ENCODE peak calls at places on chromosomes 13 and 19, in five cellular contexts. X is right atrium auricular region, P is choroid plexus epithelial cell, V is neural progenitor cell, A is IMR-90. H is an unnamed sample.

GRCh38 chr19:2552859-2553258 is 76.9 kb downstream of the GADD45B start:
- DNase-seq in X (no peak), P (peak), V (no peak), A (no peak), H (peak)

GRCh38 chr19:8459095-8459494 is 14.3 kb downstream of the HNRNPM start:
- DNase-seq in X (no peak), P (peak), V (no peak), A (no peak), H (no peak)

GRCh38 chr13:113183450-113184129 is 24.9 kb downstream of the PCID2 start:
- DNase-seq in X (no peak), P (peak), V (no peak), A (no peak), H (no peak)

GRCh38 chr19:51727349-51727880 is 3.6 kb upstream of the HAS1 start:
- DNase-seq in X (no peak), P (peak), V (no peak), A (no peak), H (no peak)

GRCh38 chr13:53637971-53638547 is 609.4 kb downstream of the OLFM4 start:
- DNase-seq in X (no peak), P (no peak), V (no peak), A (no peak), H (no peak)

GRCh38 chr19:16190198-16190597 is 5.0 kb downstream of the FAM32A start:
- DNase-seq in X (no peak), P (no peak), V (no peak), A (no peak), H (no peak)

GRCh38 chr13:30016398-30016797 is 166.0 kb upstream of the UBL3 start:
- DNase-seq in X (peak), P (no peak), V (no peak), A (no peak), H (no peak)

GRCh38 chr13:40146586-40147240 is 491.3 kb downstream of the COG6 start:
- DNase-seq in X (no peak), P (no peak), V (no peak), A (no peak), H (no peak)

GRCh38 chr13:50125306-50125555 is 110.0 kb downstream of the KCNRG start:
- DNase-seq in X (no peak), P (no peak), V (no peak), A (no peak), H (no peak)

DNA sequence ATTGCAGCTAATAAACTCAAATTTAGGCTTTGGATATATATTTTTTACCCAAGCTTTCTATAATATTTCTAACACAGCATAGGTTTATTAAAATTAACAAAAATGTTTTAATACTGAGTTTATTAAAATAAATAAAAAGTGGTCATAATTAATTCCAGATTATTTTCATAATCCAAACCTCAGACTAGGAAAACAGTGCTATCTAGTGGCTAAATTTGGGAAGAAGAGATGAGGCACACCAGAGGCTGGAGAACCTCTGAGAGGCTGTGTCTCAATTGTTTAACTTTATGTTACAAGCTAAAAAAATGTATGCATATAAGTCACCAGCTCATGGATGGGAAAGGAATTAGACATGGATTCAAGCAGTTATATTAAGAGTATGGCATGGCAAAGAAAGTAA is 392.5 kb downstream of the DIAPH3 start:
- DNase-seq in X (no peak), P (peak), V (peak), A (peak), H (peak)
- TF ChIP-seq CTCF in X (peak), P (peak), V (peak), A (peak), H (peak)

GRCh38 chr19:49153167-49153809 is 1.9 kb downstream of the HRC start:
- DNase-seq in X (no peak), P (no peak), V (no peak), A (no peak), H (no peak)

GRCh38 chr19:49154279-49154678 is 917 bp downstream of the HRC start:
- DNase-seq in X (no peak), P (no peak), V (no peak), A (no peak), H (no peak)

GRCh38 chr19:49157445-49158224 is at the start of gene TRPM4:
- DNase-seq in X (peak), P (peak), V (peak), A (peak), H (peak)

GRCh38 chr19:49155830-49156346 is 692 bp upstream of the HRC start:
- DNase-seq in X (no peak), P (no peak), V (peak), A (no peak), H (no peak)

DNA sequence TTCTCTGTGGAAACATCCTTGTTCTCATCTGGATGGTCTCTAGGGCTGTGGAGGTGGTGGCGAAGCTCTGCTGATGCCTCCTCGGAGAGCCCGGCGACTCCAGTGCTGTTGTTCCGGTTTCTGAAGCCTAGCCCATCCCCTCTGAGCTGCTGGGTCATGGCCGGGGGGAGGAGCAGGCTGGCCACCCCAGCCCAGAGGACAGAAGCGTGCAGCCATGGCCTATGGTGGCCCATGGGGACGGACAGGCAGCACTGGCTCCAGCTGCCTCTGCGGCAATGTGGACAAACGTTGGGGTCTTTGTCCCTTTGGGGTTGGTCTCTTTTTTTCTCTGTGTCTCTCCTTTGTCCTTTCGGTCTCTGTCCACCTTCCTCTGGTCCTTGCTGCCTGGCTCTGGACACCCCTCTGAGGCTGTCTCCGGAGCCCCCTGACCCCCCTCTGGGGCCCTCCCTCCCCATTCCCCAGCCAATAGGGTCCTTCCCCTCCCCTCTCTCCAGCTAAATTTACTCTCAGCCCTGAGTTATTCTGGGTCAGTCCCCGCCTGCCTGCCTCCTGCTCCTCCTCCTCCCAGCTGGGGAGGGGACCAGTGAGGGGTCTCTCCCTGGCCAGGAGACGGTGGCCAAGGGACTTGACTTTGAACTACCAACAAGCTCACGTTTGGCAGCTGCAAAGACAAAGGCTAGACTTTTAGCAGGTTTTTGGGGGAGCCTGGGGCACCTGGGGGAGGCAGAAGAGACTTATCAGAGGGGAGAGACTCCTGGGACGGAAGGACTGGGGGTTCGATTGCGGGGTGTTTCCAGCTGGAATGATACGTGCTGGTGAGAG is at the start of gene HRC:
- DNase-seq in X (no peak), P (no peak), V (no peak), A (no peak), H (no peak)
- H3K4me3 ChIP-seq in X (peak), P (no peak), V (no peak), A (no peak), H (no peak)

GRCh38 chr19:17421942-17422341 is 2.1 kb downstream of the MVB12A start:
- DNase-seq in X (no peak), P (no peak), V (no peak), A (no peak), H (no peak)

GRCh38 chr19:17420267-17420924 is 549 bp downstream of the MVB12A start:
- DNase-seq in X (no peak), P (peak), V (peak), A (no peak), H (no peak)

GRCh38 chr19:17423429-17424208 is 3.8 kb downstream of the MVB12A start:
- DNase-seq in X (no peak), P (no peak), V (no peak), A (no peak), H (no peak)

GRCh38 chr19:17429661-17430101 is 9.8 kb downstream of the MVB12A start:
- DNase-seq in X (no peak), P (no peak), V (no peak), A (no peak), H (no peak)

DNA sequence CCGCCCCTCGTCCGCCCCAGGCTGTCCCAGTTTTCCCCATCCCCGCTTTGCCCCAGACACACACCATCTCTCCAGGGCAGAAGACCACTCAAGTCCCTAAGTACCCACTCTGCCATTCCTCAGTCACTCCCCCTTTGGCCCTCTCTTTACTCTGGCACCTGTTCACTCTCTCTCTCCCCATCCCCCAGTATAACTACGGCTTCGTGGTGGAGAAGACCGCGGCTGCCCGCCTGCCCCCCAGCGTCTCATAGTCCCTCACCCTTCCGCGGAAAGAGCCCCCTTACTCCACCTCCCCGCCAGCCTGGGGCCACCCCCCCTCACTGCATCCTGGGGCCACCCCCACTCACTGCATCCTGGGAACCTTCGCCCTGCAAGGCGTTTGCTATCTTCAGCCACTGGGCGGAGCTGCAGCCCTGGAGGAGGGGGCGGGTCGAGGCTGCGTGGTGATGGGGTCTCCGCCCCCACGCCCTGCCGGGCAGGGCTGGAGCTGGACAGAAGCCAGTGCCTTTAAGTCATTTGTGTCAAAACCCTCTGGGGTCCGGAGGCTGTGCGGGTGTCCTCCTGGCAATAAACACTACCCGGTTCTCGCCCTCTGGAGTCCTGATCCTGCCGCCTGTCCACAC is 5.0 kb downstream of the MVB12A start:
- DNase-seq in X (no peak), P (peak), V (peak), A (peak), H (peak)
- TF ChIP-seq CTCF in X (no peak), P (peak), V (peak), A (peak), H (peak)

DNA sequence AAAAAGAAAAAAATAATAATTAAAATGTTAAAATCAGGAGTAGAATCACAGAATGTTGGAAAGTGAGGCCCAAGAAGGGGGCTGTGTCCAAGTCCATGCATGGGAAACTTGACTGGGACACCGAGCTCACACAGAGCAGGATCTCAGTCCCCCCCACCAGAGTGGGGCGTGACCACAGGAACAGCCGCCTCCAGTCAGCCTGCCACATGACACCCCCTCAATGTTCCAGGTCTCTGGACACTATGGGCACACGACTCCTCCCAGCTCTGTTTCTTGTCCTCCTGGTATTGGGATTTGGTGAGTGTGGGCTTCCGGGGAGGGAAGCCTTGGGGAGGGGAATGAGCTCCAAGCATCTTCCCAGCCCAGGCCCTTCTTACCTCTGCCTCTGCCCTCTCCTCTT is 2.4 kb downstream of the APOC2 start:
- DNase-seq in X (no peak), P (no peak), V (no peak), A (no peak), H (no peak)
- H3K4me3 ChIP-seq in X (no peak), P (no peak), V (no peak), A (no peak), H (no peak)

GRCh38 chr13:23349127-23349897 is 84.2 kb downstream of the SACS start:
- DNase-seq in X (no peak), P (no peak), V (no peak), A (no peak), H (no peak)

GRCh38 chr13:23344923-23345322 is 88.6 kb downstream of the SACS start:
- DNase-seq in X (no peak), P (no peak), V (no peak), A (no peak), H (no peak)

GRCh38 chr13:23350009-23350408 is 83.5 kb downstream of the SACS start:
- DNase-seq in X (no peak), P (no peak), V (no peak), A (no peak), H (no peak)

GRCh38 chr13:23347601-23348000 is 85.9 kb downstream of the SACS start:
- DNase-seq in X (no peak), P (no peak), V (no peak), A (no peak), H (no peak)

GRCh38 chr13:23348270-23349126 is 85.0 kb downstream of the SACS start:
- DNase-seq in X (no peak), P (peak), V (no peak), A (no peak), H (no peak)
- TF ChIP-seq CTCF in X (no peak), P (peak), V (peak), A (peak), H (no peak)

H was measured in A673.